ENCODE peak calls at places on chromosome 6, in nine cellular contexts. E is fibroblast of villous mesenchyme, N is choroid plexus epithelial cell, I is MM.1S, G is ascending aorta, T is psoas muscle, L is IMR-90, V is cardiac fibroblast, W is A549. Q is an unnamed sample.

GRCh38 chr6:127933137-127933536 is 32.3 kb upstream of the THEMIS start:
- DNase-seq in E (no peak), T (no peak), W (no peak), V (no peak), I (no peak), G (no peak), L (no peak), N (no peak), Q (no peak)

GRCh38 chr6:54609986-54610385 is 236.6 kb upstream of the FAM83B start:
- DNase-seq in T (no peak), N (peak), V (no peak), E (no peak), G (no peak), I (no peak), W (no peak), L (no peak), Q (no peak)

GRCh38 chr6:17656092-17656491 is 50.6 kb downstream of the NUP153 start:
- DNase-seq in I (no peak), V (peak), L (no peak), G (no peak), T (no peak), N (peak), W (no peak), E (no peak), Q (no peak)

GRCh38 chr6:130307752-130308361 is 58.0 kb upstream of the TMEM200A start:
- DNase-seq in E (peak), N (peak), T (no peak), L (peak), G (no peak), I (no peak), V (no peak), W (peak), Q (no peak)

GRCh38 chr6:123716506-123716905 is 79.8 kb upstream of the TRDN start:
- DNase-seq in V (no peak), W (no peak), I (no peak), N (peak), E (no peak), G (no peak), L (no peak), T (no peak), Q (no peak)

GRCh38 chr6:162712694-162713093 is 14.9 kb downstream of the PRKN start:
- DNase-seq in I (no peak), E (no peak), L (no peak), W (no peak), V (no peak), N (no peak), G (no peak), T (no peak), Q (no peak)

GRCh38 chr6:62285612-62286469 is at the start of gene KHDRBS2:
- DNase-seq in T (peak), N (no peak), L (no peak), G (peak), I (peak), V (peak), E (no peak), W (peak), Q (peak)

GRCh38 chr6:132961610-132962009 is 147.2 kb downstream of the RPS12 start:
- DNase-seq in L (no peak), I (no peak), T (no peak), V (no peak), E (no peak), W (no peak), G (no peak), N (no peak), Q (no peak)

GRCh38 chr6:40350942-40351217 is 236.3 kb downstream of the LRFN2 start:
- DNase-seq in I (no peak), G (no peak), N (no peak), L (no peak), T (no peak), W (no peak), V (no peak), E (no peak), Q (no peak)

GRCh38 chr6:36099872-36100483 is 30.3 kb upstream of the MAPK13 start:
- DNase-seq in L (no peak), G (no peak), T (no peak), E (no peak), N (no peak), V (peak), W (no peak), I (no peak), Q (no peak)

GRCh38 chr6:30875244-30876038 is 8.9 kb upstream of the DDR1 start:
- DNase-seq in V (no peak), W (no peak), T (no peak), N (no peak), I (no peak), G (no peak), E (no peak), L (no peak), Q (peak)

GRCh38 chr6:126376682-126377081 is 36.8 kb downstream of the CENPW start:
- DNase-seq in G (no peak), L (no peak), N (no peak), T (no peak), I (no peak), E (no peak), V (no peak), W (no peak), Q (peak)

GRCh38 chr6:95249661-95250060 is 327.7 kb upstream of the MANEA start:
- DNase-seq in N (no peak), I (no peak), V (no peak), G (no peak), W (no peak), T (no peak), E (no peak), L (no peak), Q (no peak)

GRCh38 chr6:81387163-81387562 is 365.3 kb downstream of the TENT5A start:
- DNase-seq in G (no peak), T (no peak), W (no peak), I (no peak), L (no peak), V (no peak), N (no peak), E (no peak), Q (no peak)

GRCh38 chr6:141848029-141848890 is 284.5 kb upstream of the GJE1 start:
- DNase-seq in E (no peak), V (no peak), G (no peak), L (peak), W (no peak), T (no peak), I (peak), N (peak), Q (no peak)

GRCh38 chr6:154686162-154686561 is 47.1 kb upstream of the SCAF8 start:
- DNase-seq in I (no peak), V (no peak), G (no peak), W (no peak), T (no peak), L (no peak), N (no peak), E (no peak), Q (no peak)

GRCh38 chr6:38034269-38034914 is 214.9 kb downstream of the ZFAND3 start:
- DNase-seq in V (peak), G (no peak), N (peak), W (no peak), E (peak), I (peak), L (peak), T (no peak), Q (no peak)

GRCh38 chr6:332671-333070 is 40.4 kb downstream of the DUSP22 start:
- DNase-seq in W (no peak), L (peak), T (peak), E (peak), N (peak), G (no peak), V (peak), I (no peak), Q (no peak)

GRCh38 chr6:29568021-29568420 is 8.5 kb upstream of the UBD start:
- DNase-seq in G (no peak), I (no peak), N (no peak), V (no peak), E (peak), T (no peak), W (no peak), L (no peak), Q (no peak)

GRCh38 chr6:155377061-155377460 is 62.8 kb upstream of the TFB1M start:
- DNase-seq in L (peak), T (no peak), N (peak), G (no peak), E (peak), V (peak), W (no peak), I (no peak), Q (no peak)

GRCh38 chr6:41531591-41532582 is 14.3 kb upstream of the FOXP4 start:
- DNase-seq in L (peak), G (no peak), T (no peak), V (peak), W (no peak), I (peak), E (peak), N (peak), Q (peak)

GRCh38 chr6:123316733-123317323 is 319.9 kb downstream of the TRDN start:
- DNase-seq in G (no peak), I (peak), T (no peak), V (peak), W (no peak), L (peak), N (peak), E (peak), Q (no peak)

GRCh38 chr6:43827898-43828297 is 57.9 kb downstream of the VEGFA start:
- DNase-seq in W (no peak), N (no peak), E (no peak), T (no peak), V (no peak), G (no peak), L (no peak), I (no peak), Q (no peak)

GRCh38 chr6:28542440-28543293 is 17.0 kb downstream of the GPX5 start:
- DNase-seq in L (peak), V (peak), G (no peak), N (peak), E (peak), W (peak), I (peak), T (no peak), Q (peak)

GRCh38 chr6:20811112-20811746 is 277.0 kb downstream of the CDKAL1 start:
- DNase-seq in W (peak), I (no peak), E (peak), L (peak), N (peak), T (no peak), G (no peak), V (peak), Q (peak)

GRCh38 chr6:151082079-151082478 is 157.7 kb upstream of the AKAP12 start:
- DNase-seq in L (no peak), T (no peak), E (no peak), W (peak), N (no peak), I (no peak), G (no peak), V (no peak), Q (no peak)

GRCh38 chr6:52663120-52663934 is 7.6 kb upstream of the TMEM14A start:
- DNase-seq in V (peak), G (no peak), T (no peak), E (peak), I (peak), W (peak), N (peak), L (peak), Q (peak)

GRCh38 chr6:33411632-33412005 is 805 bp downstream of the PHF1 start:
- DNase-seq in L (no peak), W (no peak), I (no peak), E (no peak), V (no peak), T (no peak), G (no peak), N (no peak), Q (no peak)

GRCh38 chr6:33410711-33411631 is at the start of gene PHF1:
- DNase-seq in N (peak), I (no peak), T (no peak), W (peak), V (peak), L (peak), E (peak), G (no peak), Q (peak)

GRCh38 chr6:33413200-33413599 is 2.4 kb downstream of the PHF1 start:
- DNase-seq in E (no peak), G (no peak), V (no peak), N (no peak), W (no peak), T (no peak), L (no peak), I (no peak), Q (no peak)

GRCh38 chr6:33413601-33414120 is 2.8 kb downstream of the PHF1 start:
- DNase-seq in E (no peak), L (no peak), T (no peak), G (no peak), N (no peak), W (no peak), V (no peak), I (no peak), Q (no peak)

DNA sequence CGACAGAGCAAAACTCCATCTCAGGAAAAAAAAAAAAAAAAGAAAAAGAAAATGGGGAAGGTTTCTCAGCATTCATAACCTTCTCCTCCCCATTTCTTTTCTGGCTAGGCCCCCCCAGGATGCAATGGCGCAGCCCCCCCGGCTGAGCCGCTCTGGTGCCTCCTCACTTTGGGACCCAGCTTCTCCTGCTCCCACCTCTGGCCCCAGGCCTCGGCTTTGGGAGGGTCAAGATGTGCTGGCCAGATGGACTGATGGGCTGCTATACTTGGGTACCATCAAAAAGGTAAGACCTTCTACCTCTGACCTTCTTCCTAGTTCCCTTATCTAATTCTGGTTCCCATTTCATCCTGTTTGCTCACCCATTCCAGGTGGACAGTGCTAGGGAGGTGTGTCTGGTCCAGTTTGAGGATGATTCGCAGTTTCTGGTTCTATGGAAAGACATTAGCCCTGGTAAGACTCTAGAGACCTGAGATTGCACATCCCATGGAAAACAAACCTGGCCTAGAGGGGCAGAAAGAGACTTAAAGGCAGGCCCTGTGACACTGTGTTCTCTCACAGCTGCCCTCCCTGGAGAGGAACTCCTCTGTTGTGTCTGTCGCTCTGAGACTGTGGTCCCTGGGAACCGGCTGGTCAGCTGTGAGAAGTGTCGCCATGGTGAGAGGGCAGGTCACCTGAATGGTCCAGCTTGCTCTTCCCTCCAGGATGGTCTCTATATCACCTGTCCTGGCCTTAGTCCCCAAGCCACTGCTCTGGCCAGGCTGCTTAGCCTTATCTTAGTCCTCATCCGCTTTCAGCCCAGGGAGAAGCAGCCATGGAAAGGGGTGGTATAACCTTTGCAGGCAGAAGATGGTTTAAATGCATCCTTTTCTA is 1.6 kb downstream of the PHF1 start:
- DNase-seq in T (no peak), G (no peak), V (no peak), E (no peak), N (no peak), W (no peak), L (no peak), I (no peak), Q (no peak)
- H3K4me3 ChIP-seq in T (peak), G (peak), V (no peak), E (peak), N (no peak), W (no peak), L (no peak), I (no peak), Q (no peak)

GRCh38 chr6:85417336-85417735 is 32.5 kb upstream of the NT5E start:
- DNase-seq in G (no peak), W (no peak), V (no peak), N (no peak), L (peak), I (no peak), T (no peak), E (no peak), Q (no peak)
- H3K4me3 ChIP-seq in G (no peak), W (no peak), V (no peak), N (no peak), L (no peak), I (no peak), T (no peak), E (no peak), Q (no peak)

GRCh38 chr6:111624391-111625098 is 18.9 kb upstream of the TRAF3IP2 start:
- DNase-seq in E (no peak), G (no peak), N (no peak), L (peak), W (no peak), V (no peak), T (no peak), I (no peak), Q (no peak)

GRCh38 chr6:111625099-111625416 is 19.4 kb upstream of the TRAF3IP2 start:
- DNase-seq in W (no peak), I (no peak), N (no peak), G (no peak), T (no peak), V (no peak), L (no peak), E (no peak), Q (no peak)

GRCh38 chr6:111628117-111628866 is 22.6 kb upstream of the TRAF3IP2 start:
- DNase-seq in I (no peak), W (no peak), V (peak), N (peak), G (no peak), L (no peak), T (no peak), E (peak), Q (no peak)

GRCh38 chr6:111625511-111626331 is 20.0 kb upstream of the TRAF3IP2 start:
- DNase-seq in W (no peak), G (no peak), I (no peak), T (peak), L (peak), V (peak), E (no peak), N (peak), Q (no peak)

DNA sequence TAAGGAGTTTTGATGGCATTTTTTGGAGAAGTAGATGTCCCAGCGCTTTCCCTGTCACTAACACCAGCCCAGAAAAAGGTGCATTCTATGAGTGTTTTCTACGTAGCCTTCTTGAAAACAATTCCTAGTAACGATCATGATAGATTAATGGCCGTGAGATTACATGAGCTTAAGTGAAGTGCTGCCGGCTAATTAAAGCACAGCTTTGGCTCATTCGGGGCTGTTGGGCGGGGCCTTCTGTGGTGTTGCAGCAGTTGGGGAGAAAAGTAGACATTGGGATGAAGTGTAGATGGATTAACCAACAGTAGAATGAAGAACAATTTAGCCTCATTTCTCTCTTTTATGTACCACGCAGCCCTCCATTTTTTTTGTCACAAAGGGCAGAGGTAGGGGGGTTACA is 20.8 kb upstream of the TRAF3IP2 start:
- DNase-seq in T (no peak), V (no peak), G (no peak), L (no peak), W (no peak), N (no peak), E (no peak), I (no peak), Q (no peak)
- H3K4me3 ChIP-seq in T (peak), V (no peak), G (no peak), L (no peak), W (no peak), N (no peak), E (no peak), I (no peak), Q (no peak)

DNA sequence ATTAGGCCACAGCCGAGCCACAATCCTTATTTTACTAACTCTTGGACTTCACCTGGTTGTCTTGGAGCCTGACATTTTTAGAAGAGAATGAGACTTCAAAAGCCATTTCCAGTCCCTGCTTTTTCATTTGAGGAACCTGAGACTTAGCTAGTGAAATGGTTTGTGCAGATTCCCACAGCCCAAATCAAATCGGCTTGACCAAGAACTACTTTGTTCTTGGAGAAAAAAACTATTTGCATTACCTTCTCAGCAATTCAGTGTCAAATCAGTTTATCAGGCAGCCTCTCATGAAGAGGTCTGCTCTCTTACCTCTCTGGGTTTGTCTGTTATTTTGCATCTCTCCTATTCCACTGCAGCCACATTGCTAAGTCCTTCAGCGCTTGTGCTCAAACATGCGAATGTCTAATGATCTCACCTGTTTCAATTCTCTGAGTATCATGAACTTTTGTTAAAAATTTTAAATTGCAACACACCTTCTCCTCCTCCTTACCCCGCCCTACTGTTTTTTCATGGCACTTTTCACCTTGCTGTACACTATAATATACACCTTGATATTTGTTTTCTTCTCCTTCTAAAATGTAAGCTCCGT is 573 bp upstream of the IFNGR1 start:
- DNase-seq in E (no peak), V (no peak), N (no peak), T (no peak), G (no peak), W (no peak), L (no peak), I (no peak), Q (no peak)
- H3K4me3 ChIP-seq in E (peak), V (peak), N (peak), T (peak), G (peak), W (peak), L (peak), I (peak), Q (peak)

DNA sequence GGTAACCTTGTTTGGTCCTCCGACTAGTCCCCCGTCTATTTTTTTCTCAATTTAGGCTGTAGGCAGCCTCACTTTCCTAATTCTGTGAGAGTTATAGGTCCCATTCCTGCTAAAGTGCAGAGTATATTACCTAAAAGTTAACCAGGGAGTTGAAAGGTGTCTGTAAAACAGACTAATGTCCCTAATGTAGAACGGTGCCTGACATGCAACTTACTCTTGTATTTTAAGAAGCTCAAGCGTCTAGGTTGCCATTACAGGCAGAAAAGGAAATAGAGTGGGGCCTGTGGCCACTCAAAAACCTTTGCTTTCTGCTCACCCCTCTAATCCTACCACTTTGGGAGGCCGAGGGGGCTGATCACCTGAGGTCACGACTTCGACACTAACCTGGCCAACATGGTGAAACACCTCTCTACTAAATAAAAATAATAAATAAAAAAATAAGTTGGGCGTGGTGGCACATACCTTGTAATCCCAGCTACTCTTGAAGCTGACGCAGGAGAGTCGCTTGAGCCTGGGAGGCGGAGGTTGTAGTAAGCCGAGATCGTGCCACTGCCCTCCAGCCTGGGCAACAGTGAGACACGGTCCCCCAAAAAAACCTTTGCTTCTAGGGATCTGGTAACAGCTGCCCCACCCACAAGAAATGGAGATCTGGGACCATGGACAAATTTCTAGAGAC is 37.9 kb downstream of the HFE start:
- DNase-seq in E (peak), T (no peak), G (no peak), I (peak), L (no peak), W (no peak), N (peak), V (peak), Q (no peak)
- H3K4me3 ChIP-seq in E (peak), T (peak), G (peak), I (peak), L (peak), W (peak), N (peak), V (peak), Q (peak)

DNA sequence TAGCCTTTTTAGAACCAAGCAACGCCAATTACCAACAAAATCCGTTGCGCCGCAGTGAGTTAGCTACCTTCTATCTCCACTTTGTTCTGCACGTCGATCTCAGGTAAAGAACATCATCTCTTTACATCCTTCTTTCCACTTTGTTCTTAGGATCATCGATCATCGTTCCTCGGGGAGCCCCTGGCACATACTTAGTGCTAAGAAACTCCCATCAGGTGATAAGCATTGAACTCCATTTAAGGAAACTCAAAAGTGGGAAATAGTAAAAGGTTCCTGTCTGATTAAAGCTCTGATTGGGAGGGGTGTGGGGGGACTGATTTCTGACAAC is 227.0 kb upstream of the PRSS16 start:
- DNase-seq in W (no peak), N (no peak), E (no peak), I (no peak), T (no peak), L (no peak), G (no peak), V (no peak), Q (no peak)
- H3K4me3 ChIP-seq in W (peak), N (peak), E (peak), I (no peak), T (peak), L (peak), G (peak), V (peak), Q (peak)

Q was measured in H7.